ENCODE peak calls at places on chromosomes 13 and 19, in six cellular contexts. L is H9, J is IMR-90, H is H1, V is trophoblast cell, S is mesenchymal stem cell. W is an unnamed sample.
A peak's percentile ranks its signal among the peaks of the same experiment; 100 is the strongest.

GRCh38 chr19:39802958-39803357 is 24.3 kb downstream of the LEUTX start:
- DNase-seq in L (no peak), J (no peak), H (no peak), V (no peak), S (no peak), W (no peak)

GRCh38 chr13:79434578-79434977 is 28.5 kb upstream of the RBM26 start:
- DNase-seq in L (no peak), J (peak; percentile 42), H (no peak), V (no peak), S (peak; percentile 35), W (no peak)

GRCh38 chr19:13010038-13010991 is 15.0 kb downstream of the NFIX start:
- DNase-seq in L (peak; percentile 48), J (no peak), H (peak; percentile 83), V (no peak), S (no peak), W (no peak)

GRCh38 chr13:99661791-99662190 is 160.5 kb downstream of the TM9SF2 start:
- DNase-seq in L (peak; percentile 87), J (no peak), H (peak; percentile 67), V (no peak), S (no peak), W (peak; percentile 90)

GRCh38 chr13:25170554-25171107 is 1.5 kb downstream of the AMER2 start:
- DNase-seq in L (no peak), J (no peak), H (peak; percentile 73), V (no peak), S (no peak), W (no peak)

GRCh38 chr13:74135306-74136088 is 1.3 kb upstream of the KLF12 start:
- DNase-seq in L (peak; percentile 76), J (peak; percentile 75), H (peak; percentile 84), V (peak; percentile 27), S (peak; percentile 78), W (peak; percentile 78)

GRCh38 chr19:13692096-13692495 is 72.2 kb upstream of the MRI1 start:
- DNase-seq in L (no peak), J (peak; percentile 60), H (no peak), V (no peak), S (no peak), W (no peak)

GRCh38 chr13:101916108-101916757 is 463.8 kb downstream of the ITGBL1 start:
- DNase-seq in L (peak; percentile 77), J (no peak), H (peak; percentile 80), V (no peak), S (peak; percentile 7), W (peak; percentile 56)

GRCh38 chr13:25660996-25661395 is 289.2 kb downstream of the ATP8A2 start:
- DNase-seq in L (no peak), J (no peak), H (no peak), V (no peak), S (no peak), W (no peak)

GRCh38 chr13:43411741-43412140 is 375.0 kb downstream of the ENOX1 start:
- DNase-seq in L (no peak), J (peak; percentile 23), H (no peak), V (no peak), S (no peak), W (no peak)

GRCh38 chr19:35116085-35116801 is 620 bp downstream of the FXYD3 start:
- DNase-seq in L (no peak), J (no peak), H (no peak), V (no peak), S (no peak), W (no peak)

GRCh38 chr13:99894835-99895427 is 76.6 kb downstream of the ZIC5 start:
- DNase-seq in L (no peak), J (no peak), H (no peak), V (no peak), S (peak; percentile 11), W (no peak)

GRCh38 chr19:52635786-52636570 is 2.2 kb downstream of the ZNF83 start:
- DNase-seq in L (no peak), J (peak; percentile 20), H (no peak), V (no peak), S (no peak), W (no peak)

GRCh38 chr13:109205315-109205714 is 575.9 kb downstream of the MYO16 start:
- DNase-seq in L (no peak), J (no peak), H (no peak), V (no peak), S (peak; percentile 23), W (no peak)

GRCh38 chr13:74820809-74821208 is 661.2 kb downstream of the TBC1D4 start:
- DNase-seq in L (peak; percentile 31), J (no peak), H (no peak), V (no peak), S (no peak), W (no peak)

GRCh38 chr19:23971598-23971997 is 56.9 kb downstream of the ZNF726 start:
- DNase-seq in L (no peak), J (no peak), H (no peak), V (no peak), S (no peak), W (no peak)

GRCh38 chr19:48836089-48837017 is at the start of gene HSD17B14:
- DNase-seq in L (peak; percentile 95), J (no peak), H (peak; percentile 80), V (peak; percentile 27), S (peak; percentile 90), W (peak; percentile 81)

GRCh38 chr19:42326969-42327368 is 1.5 kb downstream of the MEGF8 start:
- DNase-seq in L (no peak), J (no peak), H (no peak), V (no peak), S (no peak), W (no peak)

GRCh38 chr19:42323852-42324654 is 1.4 kb upstream of the MEGF8 start:
- DNase-seq in L (no peak), J (no peak), H (peak; percentile 72), V (no peak), S (no peak), W (no peak)

GRCh38 chr19:42324655-42325307 is 654 bp upstream of the MEGF8 start:
- DNase-seq in L (no peak), J (no peak), H (peak; percentile 60), V (no peak), S (no peak), W (no peak)

GRCh38 chr19:42325896-42326771 is 699 bp downstream of the MEGF8 start:
- DNase-seq in L (peak; percentile 53), J (no peak), H (no peak), V (no peak), S (no peak), W (no peak)

DNA sequence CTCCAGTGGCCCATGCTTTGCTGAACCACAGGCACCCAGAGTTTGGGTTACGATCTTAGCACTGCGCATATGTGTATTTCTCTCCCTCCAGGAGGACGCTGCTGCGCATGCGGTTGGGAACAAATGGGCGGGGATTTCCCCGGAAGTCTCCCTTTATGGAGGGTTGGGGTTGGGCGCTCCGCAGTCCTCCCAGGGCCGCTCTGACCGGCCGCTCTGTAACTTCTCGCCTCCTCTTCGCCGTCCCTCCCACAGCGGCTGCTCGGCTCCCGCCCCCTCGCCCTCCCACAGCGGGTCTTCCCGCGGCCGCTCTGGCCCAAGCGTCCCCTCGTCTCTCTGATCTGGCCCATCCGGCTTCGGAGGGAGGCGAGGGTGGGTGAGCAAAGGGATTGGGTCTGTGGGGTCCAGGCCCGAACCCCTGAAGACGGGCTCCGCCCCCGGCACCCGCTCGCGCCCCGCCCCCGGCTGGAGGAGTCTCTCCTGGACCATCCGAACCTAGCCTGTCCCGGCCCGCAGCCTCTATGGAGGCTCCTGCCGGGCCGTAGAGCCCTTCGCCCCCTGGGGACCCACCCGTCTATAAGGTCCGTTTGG is at the start of gene MEGF8:
- DNase-seq in L (peak; percentile 99), J (peak; percentile 99), H (peak; percentile 96), V (peak; percentile 99), S (peak; percentile 99), W (peak; percentile 98)
- H2AFZ ChIP-seq in L (no peak within 1 kb of the TSS), J (peak within 1 kb of the TSS; percentile 91), H (no peak within 1 kb of the TSS), V (peak within 1 kb of the TSS; percentile 80), S (peak within 1 kb of the TSS; percentile 59), W (peak within 1 kb of the TSS; percentile 93)

GRCh38 chr19:6862673-6863078 is 24.7 kb upstream of the ADGRE1 start:
- DNase-seq in L (peak; percentile 93), J (peak; percentile 69), H (peak; percentile 88), V (peak; percentile 94), S (peak; percentile 62), W (peak; percentile 63)
- H3K23ac ChIP-seq in L (no peak overlapping the region), J (no peak overlapping the region), H (no peak overlapping the region), V (no peak overlapping the region), S (no peak overlapping the region), W (no peak overlapping the region)

GRCh38 chr19:3386447-3387234 is 20.3 kb downstream of the NFIC start:
- DNase-seq in L (no peak), J (no peak), H (no peak), V (no peak), S (no peak), W (no peak)
- H3K14ac ChIP-seq in L (no peak overlapping the region), J (peak overlapping the region; percentile 40), H (no peak overlapping the region), V (no peak overlapping the region), S (no peak overlapping the region), W (peak overlapping the region; percentile 63)

GRCh38 chr13:72639377-72639776 is 88.1 kb downstream of the MZT1 start:
- DNase-seq in L (no peak), J (no peak), H (no peak), V (no peak), S (no peak), W (no peak)
- H2AFZ ChIP-seq in L (no peak overlapping the region), J (no peak overlapping the region), H (no peak overlapping the region), V (no peak overlapping the region), S (no peak overlapping the region), W (no peak overlapping the region)

DNA sequence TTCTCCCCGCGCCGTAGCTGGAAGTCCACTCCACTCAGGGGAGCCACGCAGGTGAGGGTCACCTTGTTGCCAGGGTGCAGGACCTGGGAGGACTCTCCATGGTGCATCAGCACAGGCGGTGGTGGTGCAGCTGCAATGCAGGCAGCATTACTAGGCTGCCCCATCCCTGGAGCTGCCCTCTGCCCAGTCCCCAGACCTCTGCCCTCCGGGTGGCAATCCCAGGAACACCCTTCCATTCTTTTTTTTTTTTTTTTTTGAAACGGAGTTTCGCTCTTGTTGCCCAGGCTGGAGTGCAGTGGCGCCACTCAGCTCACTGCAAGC is 1.8 kb downstream of the A1BG start:
- DNase-seq in L (no peak), J (no peak), H (no peak), V (no peak), S (no peak), W (no peak)
- H3K23ac ChIP-seq in L (no peak overlapping the region), J (no peak overlapping the region), H (no peak overlapping the region), V (no peak overlapping the region), S (no peak overlapping the region), W (no peak overlapping the region)

DNA sequence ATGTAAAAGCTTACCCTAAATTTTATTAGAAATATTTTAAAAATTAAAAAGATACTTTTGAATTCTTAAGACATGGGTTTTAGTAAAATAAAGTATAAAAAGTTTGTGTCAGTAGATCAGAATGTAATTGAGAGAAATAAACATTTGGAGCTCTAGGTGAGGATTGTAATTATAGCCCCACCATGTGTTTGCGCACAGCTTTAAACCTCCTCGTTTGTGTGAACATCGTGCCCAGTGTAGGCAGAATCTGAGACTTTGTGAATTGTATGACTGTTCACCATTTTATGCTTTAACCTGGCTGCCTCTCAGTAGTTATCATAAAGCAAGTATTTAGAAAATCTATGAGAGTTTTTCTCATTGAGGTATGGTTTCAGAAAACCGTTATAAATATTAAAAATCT is 29.1 kb downstream of the CUL4A start:
- DNase-seq in L (no peak), J (no peak), H (no peak), V (no peak), S (no peak), W (no peak)
- H3K14ac ChIP-seq in L (no peak overlapping the region), J (no peak overlapping the region), H (no peak overlapping the region), V (no peak overlapping the region), S (no peak overlapping the region), W (no peak overlapping the region)